ENCODE peak calls at places on chromosomes 4 and X, in nine cellular contexts. M is left cardiac atrium; F is activated naive CD4-positive, alpha-beta T cell treated with Interleukin-2 at 50 U/mL for 16 hours; L is GM04504; B is T-helper 17 cell; C is EL; W is psoas muscle; H is stimulated activated CD8-positive, alpha-beta memory T cell treated with anti-CD3 and anti-CD28 coated beads, Interleukin-2, amount 100 ng/mL, for 1 hour; Z is fibroblast of mammary gland. D is an unnamed sample.

GRCh38 chr4:168386002-168386401 is 67.5 kb upstream of the DDX60 start:
- DNase-seq in W (no peak), M (no peak), B (no peak), C (no peak), F (no peak), H (no peak), L (no peak), Z (no peak), D (no peak)

GRCh38 chrX:11406109-11406755 is 113.0 kb downstream of the AMELX start:
- DNase-seq in Z (peak), M (no peak), H (no peak), B (no peak), L (no peak), F (no peak), C (peak), W (no peak), D (no peak)

GRCh38 chrX:155070038-155070437 is 898 bp downstream of the CMC4 start:
- DNase-seq in Z (peak), C (no peak), B (no peak), H (no peak), L (no peak), M (no peak), W (no peak), F (no peak), D (no peak)

GRCh38 chr4:118285931-118286330 is 66.9 kb downstream of the PRSS12 start:
- DNase-seq in Z (no peak), C (no peak), W (no peak), H (no peak), B (no peak), F (no peak), L (no peak), M (no peak), D (no peak)

GRCh38 chrX:38987135-38987780 is 186.0 kb downstream of the MID1IP1 start:
- DNase-seq in F (no peak), C (no peak), B (no peak), M (no peak), H (no peak), Z (peak), L (no peak), W (no peak), D (no peak)

GRCh38 chr4:1290165-1290977 is 680 bp downstream of the MAEA start:
- DNase-seq in M (no peak), W (no peak), L (no peak), F (peak), Z (no peak), H (no peak), B (no peak), C (no peak), D (no peak)

GRCh38 chrX:13373027-13373806 is 53.4 kb upstream of the ATXN3L start:
- DNase-seq in M (no peak), H (no peak), F (no peak), L (no peak), Z (peak), W (no peak), C (no peak), B (no peak), D (no peak)

GRCh38 chr4:146124023-146124680 is 51.4 kb upstream of the LSM6 start:
- DNase-seq in F (no peak), L (no peak), B (no peak), W (no peak), Z (peak), M (no peak), C (peak), H (no peak), D (no peak)

GRCh38 chr4:124337874-124338273 is 374.7 kb downstream of the ANKRD50 start:
- DNase-seq in F (no peak), L (peak), H (no peak), W (peak), B (no peak), C (peak), M (peak), Z (peak), D (peak)